ENCODE peak calls at places on chromosome 3, in ten cellular contexts. Q, L, M, E, K, Y, H, F, O and I are unnamed samples.

GRCh38 chr3:123432832-123433523 is 15.9 kb downstream of the ADCY5 start:
- DNase-seq in Y (no peak), M (no peak), F (no peak), K (no peak), L (no peak), O (no peak), H (no peak), E (no peak), Q (no peak), I (no peak)

GRCh38 chr3:124565013-124565412 is 165.2 kb upstream of the UMPS start:
- DNase-seq in F (peak; percentile 83), M (no peak), O (peak; percentile 82), Y (no peak), K (peak; percentile 76), E (no peak), Q (peak; percentile 81), H (peak; percentile 66), L (peak; percentile 56), I (peak; percentile 73)

GRCh38 chr3:122681294-122682015 is 816 bp downstream of the PARP14 start:
- DNase-seq in L (peak; percentile 5), Y (no peak), O (peak; percentile 16), K (peak; percentile 11), H (peak; percentile 26), F (peak; percentile 5), M (no peak), Q (no peak), E (peak; percentile 79), I (no peak)

GRCh38 chr3:87120850-87121249 is 106.3 kb upstream of the CHMP2B start:
- DNase-seq in O (no peak), Y (no peak), H (no peak), L (no peak), K (no peak), Q (no peak), F (no peak), M (no peak), E (no peak), I (no peak)

GRCh38 chr3:102059145-102059943 is 210.0 kb downstream of the NFKBIZ start:
- DNase-seq in E (no peak), M (no peak), H (no peak), Y (no peak), F (no peak), K (no peak), Q (no peak), L (no peak), O (no peak), I (peak; percentile 59)

GRCh38 chr3:127822166-127822835 is at the start of gene MGLL:
- DNase-seq in F (peak; percentile 32), Y (peak; percentile 78), E (peak; percentile 82), H (peak; percentile 60), Q (peak; percentile 45), O (peak; percentile 45), K (peak; percentile 45), M (no peak), L (peak; percentile 49), I (peak; percentile 59)

GRCh38 chr3:126618760-126619159 is 36.2 kb downstream of the TXNRD3 start:
- DNase-seq in E (no peak), K (peak; percentile 23), Q (no peak), M (no peak), F (no peak), L (peak; percentile 29), O (no peak), H (no peak), Y (no peak), I (no peak)

GRCh38 chr3:33433843-33434242 is 6.4 kb downstream of the UBP1 start:
- DNase-seq in Y (no peak), L (peak; percentile 58), Q (no peak), M (no peak), F (no peak), K (peak; percentile 50), H (no peak), E (no peak), O (peak; percentile 39), I (no peak)

GRCh38 chr3:160808838-160809237 is 52.8 kb downstream of the PPM1L start:
- DNase-seq in L (no peak), E (no peak), Q (no peak), O (no peak), M (no peak), H (peak; percentile 73), K (no peak), F (no peak), Y (no peak), I (no peak)

GRCh38 chr3:84724877-84725276 is 233.9 kb upstream of the CADM2 start:
- DNase-seq in F (peak; percentile 66), M (no peak), K (peak; percentile 86), O (no peak), H (no peak), Q (peak; percentile 13), Y (no peak), L (peak; percentile 88), E (peak; percentile 41), I (no peak)

GRCh38 chr3:151863611-151864010 is 9.8 kb upstream of the SUCNR1 start:
- DNase-seq in O (peak; percentile 62), L (peak; percentile 76), Y (no peak), F (peak; percentile 52), K (peak; percentile 32), M (no peak), E (no peak), H (no peak), Q (peak; percentile 55), I (no peak)

GRCh38 chr3:56860948-56861347 is 59.2 kb upstream of the ARHGEF3 start:
- DNase-seq in Y (no peak), O (no peak), F (no peak), L (no peak), Q (no peak), K (no peak), E (no peak), M (no peak), H (no peak), I (no peak)

GRCh38 chr3:156957715-156958114 is 131.6 kb downstream of the LEKR1 start:
- DNase-seq in H (no peak), F (no peak), Y (no peak), M (no peak), E (no peak), O (no peak), L (no peak), K (no peak), Q (no peak), I (peak; percentile 4)

GRCh38 chr3:140007081-140007480 is 72.1 kb downstream of the CLSTN2 start:
- DNase-seq in O (no peak), H (no peak), K (no peak), E (no peak), M (no peak), L (no peak), Q (no peak), F (no peak), Y (no peak), I (no peak)

GRCh38 chr3:191141728-191142127 is 57.3 kb upstream of the OSTN start:
- DNase-seq in Q (peak; percentile 80), F (peak; percentile 86), Y (no peak), O (peak; percentile 82), M (no peak), E (no peak), K (peak; percentile 93), H (no peak), L (peak; percentile 83), I (no peak)

GRCh38 chr3:112061152-112061551 is 25.0 kb upstream of the C3orf52 start:
- DNase-seq in Y (no peak), E (no peak), Q (peak; percentile 53), F (peak; percentile 60), L (peak; percentile 79), O (peak; percentile 70), H (no peak), K (peak; percentile 4), M (no peak), I (no peak)

GRCh38 chr3:122858373-122858772 is 63.5 kb downstream of the SLC49A4 start:
- DNase-seq in Y (no peak), Q (peak; percentile 65), M (no peak), O (peak; percentile 58), F (peak; percentile 60), L (peak; percentile 19), K (peak; percentile 52), H (no peak), E (no peak), I (no peak)

GRCh38 chr3:33882296-33882695 is 83.9 kb downstream of the PDCD6IP start:
- DNase-seq in M (no peak), L (no peak), F (no peak), H (no peak), O (no peak), K (no peak), Q (no peak), Y (no peak), E (no peak), I (no peak)

DNA sequence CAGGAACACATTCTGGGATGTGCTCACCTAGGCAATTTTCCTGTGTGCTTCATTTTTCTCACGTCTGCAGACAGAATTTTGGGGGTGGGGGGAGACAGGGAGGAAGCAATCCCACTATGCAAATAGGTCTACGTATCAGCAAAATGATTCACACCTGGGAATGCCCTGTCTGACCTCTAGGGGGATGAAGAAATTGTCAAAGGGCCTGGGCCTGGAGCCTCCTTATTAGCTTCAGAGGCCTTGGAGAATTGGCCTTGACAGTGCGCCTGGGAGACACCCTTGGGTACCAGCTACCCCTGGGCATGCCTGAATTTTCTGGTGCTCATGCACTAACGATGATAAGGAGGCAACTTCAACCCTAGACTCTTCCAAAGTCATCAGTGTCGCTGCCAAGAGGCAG is 207.5 kb downstream of the CADPS start:
- DNase-seq in Y (no peak), F (no peak), O (no peak), Q (no peak), E (no peak), K (no peak), L (no peak), M (no peak), H (no peak), I (no peak)
- TF ChIP-seq CTCF in Y (no peak), F (no peak), O (no peak), Q (no peak), E (no peak), K (no peak), L (no peak), M (no peak), H (no peak), I (no peak)

DNA sequence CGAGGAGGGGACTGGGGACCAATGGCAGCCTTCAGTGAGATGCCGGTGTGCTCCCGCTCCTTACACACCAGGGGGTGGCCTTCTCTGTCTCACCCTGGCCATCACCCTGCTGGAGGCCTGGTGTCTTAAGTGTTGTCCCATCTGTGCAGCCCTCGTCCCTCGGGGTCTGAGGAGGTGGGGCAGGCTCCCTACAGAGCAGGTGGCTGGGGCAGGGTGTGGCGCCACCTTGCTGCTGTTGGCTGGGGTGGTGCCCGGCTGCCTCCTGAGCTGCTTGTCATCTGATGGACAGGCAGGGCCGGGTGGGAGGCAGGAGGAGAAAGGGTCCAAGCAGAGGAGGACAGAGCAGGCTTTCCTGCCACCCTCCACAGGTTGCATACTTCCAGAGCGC is 25.9 kb downstream of the PTPN23 start:
- DNase-seq in F (no peak), Q (no peak), H (no peak), O (no peak), K (no peak), E (peak; percentile 72), M (no peak), Y (no peak), L (no peak), I (no peak)
- TF ChIP-seq CTCF in F (no peak), Q (no peak), H (no peak), O (no peak), K (no peak), E (no peak), M (no peak), Y (no peak), L (no peak), I (no peak)

GRCh38 chr3:178947738-178948137 is 123.9 kb downstream of the ZMAT3 start:
- DNase-seq in H (no peak), Q (no peak), M (no peak), F (no peak), O (no peak), L (no peak), E (no peak), Y (no peak), K (no peak), I (no peak)
- TF ChIP-seq CTCF in H (peak; percentile 49), Q (no peak), M (no peak), F (no peak), O (no peak), L (no peak), E (no peak), Y (no peak), K (no peak), I (no peak)

GRCh38 chr3:172131746-172132145 is 92.4 kb downstream of the FNDC3B start:
- DNase-seq in Q (no peak), L (no peak), E (no peak), M (no peak), O (no peak), H (no peak), F (no peak), Y (no peak), K (no peak), I (no peak)
- TF ChIP-seq CTCF in Q (no peak), L (no peak), E (no peak), M (no peak), O (no peak), H (no peak), F (no peak), Y (no peak), K (no peak), I (no peak)